ENCODE peak calls at places on chromosome 11, in four cellular contexts. One of them, this sample, is unnamed.
A peak's percentile ranks its signal among the peaks of the same experiment; 100 is the strongest.

GRCh38 chr11:66870131-66870530 is 13.3 kb downstream of the LRFN4 start:
- DNase-seq in body of pancreas: no peak
- DNase-seq in sigmoid colon: no peak
- DNase-seq in thoracic aorta: no peak
- DNase-seq in this sample: no peak

GRCh38 chr11:130911306-130911705 is 5.0 kb downstream of the SNX19 start:
- DNase-seq in body of pancreas: no peak
- DNase-seq in sigmoid colon: no peak
- DNase-seq in thoracic aorta: no peak
- DNase-seq in this sample: no peak

GRCh38 chr11:75328426-75329277 is 22.8 kb downstream of the ARRB1 start:
- DNase-seq in body of pancreas: peak; percentile 79
- DNase-seq in sigmoid colon: peak; percentile 88
- DNase-seq in thoracic aorta: no peak
- DNase-seq in this sample: no peak

GRCh38 chr11:104803770-104804169 is 94.5 kb downstream of the CASP12 start:
- DNase-seq in body of pancreas: no peak
- DNase-seq in sigmoid colon: no peak
- DNase-seq in thoracic aorta: no peak
- DNase-seq in this sample: no peak

GRCh38 chr11:6498121-6498520 is 1.0 kb downstream of the DNHD1 start:
- DNase-seq in body of pancreas: no peak
- DNase-seq in sigmoid colon: no peak
- DNase-seq in thoracic aorta: no peak
- DNase-seq in this sample: no peak

GRCh38 chr11:119483341-119483880 is 60.4 kb upstream of the THY1 start:
- DNase-seq in body of pancreas: no peak
- DNase-seq in sigmoid colon: no peak
- DNase-seq in thoracic aorta: no peak
- DNase-seq in this sample: peak; percentile 59

GRCh38 chr11:88105952-88106351 is 69.3 kb downstream of the RAB38 start:
- DNase-seq in body of pancreas: no peak
- DNase-seq in sigmoid colon: no peak
- DNase-seq in thoracic aorta: no peak
- DNase-seq in this sample: no peak

GRCh38 chr11:116515666-116516184 is 257.1 kb downstream of the BUD13 start:
- DNase-seq in body of pancreas: no peak
- DNase-seq in sigmoid colon: no peak
- DNase-seq in thoracic aorta: no peak
- DNase-seq in this sample: peak; percentile 26

GRCh38 chr11:107711861-107712260 is at the start of gene SLN:
- DNase-seq in body of pancreas: no peak
- DNase-seq in sigmoid colon: no peak
- DNase-seq in thoracic aorta: no peak
- DNase-seq in this sample: no peak

GRCh38 chr11:25272214-25272613 is 775.4 kb downstream of the LUZP2 start:
- DNase-seq in body of pancreas: no peak
- DNase-seq in sigmoid colon: no peak
- DNase-seq in thoracic aorta: no peak
- DNase-seq in this sample: no peak
- TF ChIP-seq CTCF in body of pancreas: no peak
- TF ChIP-seq CTCF in sigmoid colon: no peak
- TF ChIP-seq CTCF in thoracic aorta: no peak
- TF ChIP-seq CTCF in this sample: no peak

GRCh38 chr11:35138606-35138948 is 394 bp upstream of the CD44 start:
- DNase-seq in body of pancreas: no peak
- DNase-seq in sigmoid colon: no peak
- DNase-seq in thoracic aorta: no peak
- DNase-seq in this sample: no peak

GRCh38 chr11:35135222-35135621 is 3.7 kb upstream of the CD44 start:
- DNase-seq in body of pancreas: peak; percentile 46
- DNase-seq in sigmoid colon: no peak
- DNase-seq in thoracic aorta: no peak
- DNase-seq in this sample: no peak

GRCh38 chr11:35134403-35135126 is 4.4 kb upstream of the CD44 start:
- DNase-seq in body of pancreas: no peak
- DNase-seq in sigmoid colon: no peak
- DNase-seq in thoracic aorta: no peak
- DNase-seq in this sample: no peak

GRCh38 chr11:35138058-35138457 is 913 bp upstream of the CD44 start:
- DNase-seq in body of pancreas: no peak
- DNase-seq in sigmoid colon: no peak
- DNase-seq in thoracic aorta: no peak
- DNase-seq in this sample: no peak

DNA sequence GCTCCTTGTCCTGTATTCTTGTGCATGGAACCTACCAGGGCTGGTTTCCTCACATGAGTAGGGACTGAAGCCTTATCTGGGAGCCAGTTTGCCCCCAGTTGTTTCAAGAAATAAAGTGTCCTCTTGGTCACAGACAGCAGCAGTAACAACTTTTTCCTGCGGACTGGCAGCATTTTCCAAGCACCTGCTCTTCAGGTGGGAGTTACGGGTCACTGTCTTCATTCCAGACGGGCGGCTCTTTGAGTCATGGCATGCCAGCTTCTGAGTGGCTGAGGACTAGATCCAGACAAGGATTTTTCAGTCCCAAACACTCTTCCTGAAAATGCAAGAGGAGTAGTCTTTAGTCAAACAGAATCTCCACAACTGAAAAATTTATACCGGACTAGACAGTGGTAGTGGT is 2.7 kb upstream of the CD44 start:
- DNase-seq in body of pancreas: no peak
- DNase-seq in sigmoid colon: no peak
- DNase-seq in thoracic aorta: no peak
- DNase-seq in this sample: no peak
- H3K27ac ChIP-seq in body of pancreas: no peak overlapping the region
- H3K27ac ChIP-seq in sigmoid colon: no peak overlapping the region
- H3K27ac ChIP-seq in thoracic aorta: no peak overlapping the region
- H3K27ac ChIP-seq in this sample: no peak overlapping the region

DNA sequence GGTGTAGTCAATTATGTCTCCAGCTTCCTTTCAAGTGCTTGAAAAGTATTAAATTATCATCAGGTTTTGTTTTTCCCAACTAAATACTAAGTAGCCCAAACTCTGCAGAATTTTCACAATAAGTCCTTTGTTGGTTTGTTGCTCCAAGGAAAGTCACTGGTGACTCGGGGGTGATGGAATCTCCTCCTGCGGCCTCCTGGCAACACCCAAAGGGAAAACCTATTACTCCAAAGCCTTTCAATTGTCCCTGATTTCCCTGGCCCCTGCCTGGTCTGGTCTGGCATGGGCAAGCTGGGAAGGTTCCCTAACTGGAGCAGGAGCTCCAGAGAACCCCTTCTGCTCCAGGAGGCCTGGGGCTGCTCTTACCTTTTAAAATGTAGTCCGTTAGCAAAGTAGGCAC is 47.9 kb downstream of the FEZ1 start:
- DNase-seq in body of pancreas: no peak
- DNase-seq in sigmoid colon: peak; percentile 52
- DNase-seq in thoracic aorta: no peak
- DNase-seq in this sample: peak; percentile 22
- TF ChIP-seq CTCF in body of pancreas: no peak
- TF ChIP-seq CTCF in sigmoid colon: no peak
- TF ChIP-seq CTCF in thoracic aorta: no peak
- TF ChIP-seq CTCF in this sample: no peak

DNA sequence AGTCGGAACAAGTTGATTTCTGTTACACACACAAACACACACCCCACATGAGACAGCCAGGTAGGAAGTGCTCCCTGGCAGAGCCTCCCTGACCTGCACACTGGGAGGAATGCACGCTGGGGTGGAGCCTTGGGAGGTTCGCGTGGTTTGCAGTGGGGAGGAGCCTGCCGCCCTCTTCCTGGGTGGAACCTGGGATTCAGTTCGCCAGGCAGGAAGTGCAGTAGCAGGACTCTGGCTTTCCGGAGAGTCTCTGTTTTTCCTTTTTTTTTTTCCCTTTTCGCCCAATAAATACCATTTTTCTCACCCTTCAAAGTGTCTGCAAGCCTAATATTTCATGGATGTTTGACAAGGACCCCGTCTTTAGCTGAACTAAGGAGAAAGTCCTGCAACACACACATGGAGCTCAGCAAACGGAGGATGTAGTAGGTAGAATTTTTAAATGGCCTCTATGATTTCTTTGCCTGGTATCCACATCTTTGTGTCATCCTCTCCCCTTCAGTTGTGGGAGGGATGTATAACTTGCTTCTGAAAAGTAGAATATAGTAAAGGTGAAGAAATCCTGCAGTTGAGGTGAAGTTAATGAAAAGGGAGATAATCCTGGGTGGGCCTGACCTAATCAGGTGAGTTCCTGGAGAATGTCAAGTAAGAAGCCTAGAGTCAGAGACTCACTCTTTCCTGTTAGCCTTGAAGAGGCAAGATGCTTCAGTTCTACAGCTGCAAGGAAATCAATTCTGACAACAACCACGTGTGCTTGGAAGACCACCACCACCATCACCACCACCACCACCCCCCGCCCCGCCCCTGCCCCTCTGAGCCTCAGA is 72.9 kb downstream of the PIWIL4 start:
- DNase-seq in body of pancreas: no peak
- DNase-seq in sigmoid colon: no peak
- DNase-seq in thoracic aorta: no peak
- DNase-seq in this sample: no peak
- H3K27ac ChIP-seq in body of pancreas: no peak overlapping the region
- H3K27ac ChIP-seq in sigmoid colon: no peak overlapping the region
- H3K27ac ChIP-seq in thoracic aorta: no peak overlapping the region
- H3K27ac ChIP-seq in this sample: no peak overlapping the region